ENCODE peak calls at places on chromosome X, in ten cellular contexts. N is GM23338; O is CD4-positive, CD25-positive, alpha-beta regulatory T cell; U is mesenchymal stem cell; E is left lung; L is upper lobe of right lung; D is hepatocyte; H is CD8-positive, alpha-beta memory T cell; T is mammary epithelial cell; W is uterus. K is an unnamed sample. For H3K4me1, the result is how much of the 10 kb centered on the place peaks cover.

GRCh38 chrX:96538104-96538725 is 146.4 kb upstream of the DIAPH2 start:
- DNase-seq in N (peak), O (no peak), U (no peak), E (no peak), L (no peak), D (no peak), H (no peak), T (peak), W (no peak), K (peak)

GRCh38 chrX:130032552-130032951 is 50.1 kb downstream of the BCORL1 start:
- DNase-seq in N (no peak), O (no peak), U (no peak), E (no peak), L (no peak), D (no peak), H (no peak), T (no peak), W (no peak), K (no peak)

GRCh38 chrX:39613508-39613921 is 484.2 kb downstream of the BCOR start:
- DNase-seq in N (peak), O (peak), U (no peak), E (no peak), L (no peak), D (peak), H (peak), T (peak), W (peak), K (peak)

GRCh38 chrX:11566814-11567213 is 98.9 kb downstream of the ARHGAP6 start:
- DNase-seq in N (no peak), O (no peak), U (no peak), E (no peak), L (no peak), D (no peak), H (no peak), T (no peak), W (no peak), K (no peak)

GRCh38 chrX:125709074-125709473 is 389.4 kb downstream of the TEX13C start:
- DNase-seq in N (no peak), O (no peak), U (no peak), E (no peak), L (peak), D (no peak), H (no peak), T (no peak), W (no peak), K (no peak)

GRCh38 chrX:24426921-24427746 is 38.0 kb upstream of the PDK3 start:
- DNase-seq in N (no peak), O (no peak), U (no peak), E (no peak), L (no peak), D (peak), H (no peak), T (peak), W (no peak), K (no peak)

GRCh38 chrX:49071877-49072711 is 1.7 kb downstream of the PRAF2 start:
- DNase-seq in N (peak), O (no peak), U (no peak), E (peak), L (peak), D (peak), H (no peak), T (no peak), W (peak), K (no peak)

GRCh38 chrX:124440674-124441073 is 94.3 kb downstream of the SH2D1A start:
- DNase-seq in N (no peak), O (no peak), U (no peak), E (no peak), L (no peak), D (no peak), H (no peak), T (no peak), W (no peak), K (no peak)

GRCh38 chrX:71098302-71098701 is 2.7 kb downstream of the FOXO4 start:
- DNase-seq in N (peak), O (peak), U (peak), E (peak), L (peak), D (peak), H (peak), T (no peak), W (peak), K (peak)

GRCh38 chrX:16825306-16826035 is 39.2 kb downstream of the TXLNG start:
- DNase-seq in N (no peak), O (no peak), U (peak), E (no peak), L (no peak), D (no peak), H (no peak), T (peak), W (no peak), K (no peak)

GRCh38 chrX:136656596-136656995 is 8.6 kb downstream of the CD40LG start:
- DNase-seq in N (no peak), O (no peak), U (no peak), E (no peak), L (no peak), D (no peak), H (no peak), T (no peak), W (no peak), K (no peak)

GRCh38 chrX:136652822-136653723 is 5.1 kb downstream of the CD40LG start:
- DNase-seq in N (no peak), O (no peak), U (no peak), E (no peak), L (no peak), D (no peak), H (no peak), T (peak), W (no peak), K (no peak)

GRCh38 chrX:115017455-115017854 is at the start of gene IL13RA2:
- DNase-seq in N (peak), O (no peak), U (peak), E (no peak), L (no peak), D (no peak), H (no peak), T (no peak), W (no peak), K (no peak)

GRCh38 chrX:154733072-154733425 is 17.8 kb downstream of the GAB3 start:
- DNase-seq in N (no peak), O (no peak), U (no peak), E (no peak), L (no peak), D (no peak), H (no peak), T (no peak), W (no peak), K (no peak)

GRCh38 chrX:96994088-96994487 is 110.4 kb downstream of the RPA4 start:
- DNase-seq in N (no peak), O (no peak), U (no peak), E (no peak), L (no peak), D (no peak), H (no peak), T (no peak), W (no peak), K (no peak)

GRCh38 chrX:68599256-68600152 is 48.0 kb upstream of the STARD8 start:
- DNase-seq in N (peak), O (peak), U (peak), E (no peak), L (no peak), D (no peak), H (no peak), T (no peak), W (no peak), K (no peak)

GRCh38 chrX:84187501-84188319 is at the start of gene RPS6KA6:
- DNase-seq in N (peak), O (no peak), U (peak), E (peak), L (peak), D (peak), H (peak), T (peak), W (peak), K (peak)

GRCh38 chrX:112851161-112851779 is 10.6 kb upstream of the AMOT start:
- DNase-seq in N (no peak), O (peak), U (no peak), E (no peak), L (no peak), D (no peak), H (no peak), T (peak), W (no peak), K (no peak)

GRCh38 chrX:9745417-9746115 is 20.1 kb downstream of the GPR143 start:
- DNase-seq in N (no peak), O (peak), U (peak), E (no peak), L (no peak), D (no peak), H (no peak), T (no peak), W (peak), K (no peak)

GRCh38 chrX:130174051-130174704 is 2.4 kb downstream of the RAB33A start:
- DNase-seq in N (no peak), O (no peak), U (peak), E (no peak), L (no peak), D (no peak), H (no peak), T (no peak), W (peak), K (no peak)

GRCh38 chrX:72003811-72004750 is 93.4 kb downstream of the NHSL2 start:
- DNase-seq in N (peak), O (no peak), U (peak), E (no peak), L (no peak), D (peak), H (no peak), T (peak), W (no peak), K (peak)

GRCh38 chrX:43682726-43683125 is 26.6 kb downstream of the MAOA start:
- DNase-seq in N (no peak), O (no peak), U (no peak), E (no peak), L (no peak), D (no peak), H (no peak), T (peak), W (no peak), K (no peak)

GRCh38 chrX:56969559-56969958 is 25.8 kb downstream of the SPIN3 start:
- DNase-seq in N (no peak), O (no peak), U (no peak), E (no peak), L (no peak), D (no peak), H (no peak), T (no peak), W (no peak), K (no peak)

GRCh38 chrX:97039363-97040029 is 155.8 kb downstream of the RPA4 start:
- DNase-seq in N (no peak), O (peak), U (peak), E (no peak), L (no peak), D (peak), H (no peak), T (peak), W (peak), K (peak)

GRCh38 chrX:10548681-10549080 is 71.7 kb downstream of the MID1 start:
- DNase-seq in N (no peak), O (no peak), U (no peak), E (no peak), L (no peak), D (no peak), H (no peak), T (no peak), W (no peak), K (no peak)

GRCh38 chrX:143873343-143873742 is 10.5 kb upstream of the UBE2NL start:
- DNase-seq in N (no peak), O (no peak), U (no peak), E (no peak), L (no peak), D (no peak), H (no peak), T (peak), W (no peak), K (no peak)

GRCh38 chrX:79161655-79162054 is 17.2 kb downstream of the GPR174 start:
- DNase-seq in N (no peak), O (peak), U (no peak), E (no peak), L (no peak), D (no peak), H (peak), T (no peak), W (no peak), K (no peak)

GRCh38 chrX:132758778-132759177 is 199.7 kb downstream of the HS6ST2 start:
- DNase-seq in N (peak), O (no peak), U (peak), E (no peak), L (no peak), D (no peak), H (no peak), T (no peak), W (no peak), K (no peak)

GRCh38 chrX:54419559-54420302 is 20.5 kb upstream of the TSR2 start:
- DNase-seq in N (no peak), O (no peak), U (no peak), E (no peak), L (no peak), D (no peak), H (no peak), T (no peak), W (no peak), K (no peak)

GRCh38 chrX:34275710-34276109 is 143.6 kb upstream of the FAM47A start:
- DNase-seq in N (peak), O (no peak), U (no peak), E (no peak), L (no peak), D (peak), H (no peak), T (no peak), W (no peak), K (no peak)

GRCh38 chrX:50697691-50698090 is 116.3 kb downstream of the SHROOM4 start:
- DNase-seq in N (peak), O (no peak), U (peak), E (no peak), L (no peak), D (peak), H (no peak), T (peak), W (no peak), K (no peak)

GRCh38 chrX:70424801-70425200 is 1.7 kb downstream of the GDPD2 start:
- DNase-seq in N (no peak), O (no peak), U (no peak), E (no peak), L (no peak), D (no peak), H (no peak), T (no peak), W (no peak), K (no peak)

GRCh38 chrX:54171527-54171926 is 11.5 kb downstream of the FAM120C start:
- DNase-seq in N (no peak), O (no peak), U (peak), E (no peak), L (no peak), D (no peak), H (no peak), T (no peak), W (no peak), K (no peak)

GRCh38 chrX:43481601-43482000 is 174.5 kb upstream of the MAOA start:
- DNase-seq in N (no peak), O (no peak), U (no peak), E (no peak), L (no peak), D (no peak), H (no peak), T (no peak), W (no peak), K (no peak)

GRCh38 chrX:2243913-2244460 is 256.8 kb downstream of the DHRSX start:
- DNase-seq in N (no peak), O (no peak), U (peak), E (no peak), L (no peak), D (no peak), H (no peak), T (no peak), W (no peak), K (no peak)

GRCh38 chrX:111387470-111387869 is 24.5 kb downstream of the DCX start:
- DNase-seq in N (no peak), O (no peak), U (peak), E (no peak), L (no peak), D (no peak), H (no peak), T (no peak), W (no peak), K (no peak)

GRCh38 chrX:103446665-103447302 is 70.4 kb downstream of the BEX3 start:
- DNase-seq in N (peak), O (no peak), U (no peak), E (no peak), L (no peak), D (peak), H (no peak), T (peak), W (no peak), K (no peak)

GRCh38 chrX:96761566-96761965 is 76.9 kb downstream of the DIAPH2 start:
- DNase-seq in N (no peak), O (no peak), U (no peak), E (no peak), L (no peak), D (no peak), H (no peak), T (no peak), W (no peak), K (no peak)

GRCh38 chrX:46628406-46629371 is 55.1 kb downstream of the CHST7 start:
- DNase-seq in N (no peak), O (no peak), U (peak), E (peak), L (peak), D (no peak), H (no peak), T (no peak), W (peak), K (no peak)
- H3K4me3 ChIP-seq in N (no peak), O (peak), U (peak), E (no peak), L (no peak), D (no peak), H (no peak), T (no peak), W (no peak), K (no peak)

GRCh38 chrX:42195506-42195905 is 272.2 kb upstream of the CASK start:
- DNase-seq in N (peak), O (no peak), U (no peak), E (no peak), L (no peak), D (no peak), H (no peak), T (no peak), W (no peak), K (no peak)

GRCh38 chrX:42188730-42189129 is 265.4 kb upstream of the CASK start:
- DNase-seq in N (no peak), O (no peak), U (no peak), E (no peak), L (no peak), D (no peak), H (no peak), T (no peak), W (no peak), K (no peak)

GRCh38 chrX:42189601-42190000 is 266.2 kb upstream of the CASK start:
- DNase-seq in N (no peak), O (no peak), U (no peak), E (no peak), L (no peak), D (no peak), H (no peak), T (no peak), W (no peak), K (no peak)
- H3K27ac ChIP-seq in N (no peak), O (no peak), U (no peak), E (no peak), L (no peak), D (no peak), H (no peak), T (no peak), W (no peak), K (no peak)

GRCh38 chrX:45228126-45228525 is 27.4 kb upstream of the DIPK2B start:
- DNase-seq in N (no peak), O (no peak), U (no peak), E (no peak), L (no peak), D (no peak), H (no peak), T (no peak), W (no peak), K (no peak)
- H3K4me1 ChIP-seq in N (under half), O (under half), U (under half), E (under half), L (under half), D (under half), H (under half), T (under half), W (under half), K (under half)

DNA sequence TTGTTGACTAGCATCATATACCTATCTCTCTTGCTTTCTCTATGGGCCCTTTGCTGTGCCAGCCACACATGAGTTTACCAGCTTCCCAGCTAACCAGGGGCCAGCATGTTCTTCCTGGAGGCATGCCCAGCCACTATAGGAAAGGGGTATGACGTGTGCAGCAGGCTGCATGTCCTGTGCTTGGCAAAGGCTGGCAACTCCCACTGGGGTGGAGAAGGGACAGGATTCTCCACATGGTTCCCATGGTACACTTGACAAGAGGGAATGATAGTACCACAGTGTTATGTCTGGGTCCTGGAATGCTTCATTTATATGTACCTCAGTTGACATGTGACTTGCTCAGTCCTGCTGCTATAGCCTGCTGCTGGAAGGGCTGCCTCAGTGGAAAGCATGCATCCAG is 78.8 kb downstream of the TMEM164 start:
- DNase-seq in N (no peak), O (no peak), U (peak), E (no peak), L (no peak), D (no peak), H (no peak), T (peak), W (no peak), K (no peak)
- H3K4me3 ChIP-seq in N (no peak), O (no peak), U (no peak), E (no peak), L (no peak), D (no peak), H (no peak), T (no peak), W (no peak), K (no peak)

GRCh38 chrX:30618160-30618765 is 35.0 kb upstream of the GK start:
- DNase-seq in N (peak), O (no peak), U (peak), E (no peak), L (no peak), D (no peak), H (no peak), T (no peak), W (no peak), K (no peak)

GRCh38 chrX:30615229-30615628 is 37.7 kb upstream of the TASL start:
- DNase-seq in N (no peak), O (no peak), U (no peak), E (no peak), L (no peak), D (no peak), H (no peak), T (peak), W (no peak), K (no peak)

GRCh38 chrX:30610050-30610449 is 32.5 kb upstream of the TASL start:
- DNase-seq in N (no peak), O (no peak), U (no peak), E (no peak), L (no peak), D (no peak), H (no peak), T (no peak), W (no peak), K (no peak)

GRCh38 chrX:30612250-30612655 is 34.7 kb upstream of the TASL start:
- DNase-seq in N (no peak), O (no peak), U (no peak), E (no peak), L (peak), D (no peak), H (no peak), T (peak), W (no peak), K (no peak)

DNA sequence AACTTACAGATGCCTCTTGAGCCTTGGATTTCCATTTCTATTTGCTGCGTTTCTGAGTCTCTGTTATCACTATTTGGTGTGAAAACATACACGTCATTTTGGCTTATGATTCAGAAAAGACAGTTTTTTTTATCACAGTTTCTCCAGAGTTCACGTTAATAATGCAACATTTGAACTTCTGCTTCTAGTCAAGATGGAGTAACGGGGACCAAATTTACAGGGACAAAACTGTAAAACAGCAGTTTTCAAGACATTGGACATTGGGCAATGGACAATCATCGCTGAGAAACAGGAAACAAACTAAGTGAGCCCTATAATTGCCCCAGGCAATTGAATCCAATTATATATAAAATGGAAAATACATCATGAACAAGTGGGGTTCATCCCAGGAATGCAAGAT is 36.2 kb upstream of the TASL start:
- DNase-seq in N (no peak), O (no peak), U (no peak), E (no peak), L (no peak), D (no peak), H (no peak), T (no peak), W (no peak), K (no peak)
- H3K27ac ChIP-seq in N (no peak), O (no peak), U (no peak), E (peak), L (no peak), D (no peak), H (no peak), T (no peak), W (no peak), K (no peak)

GRCh38 chrX:13658602-13659001 is 5.7 kb downstream of the TCEANC start:
- DNase-seq in N (peak), O (peak), U (peak), E (no peak), L (no peak), D (peak), H (peak), T (peak), W (no peak), K (no peak)
- H3K4me1 ChIP-seq in N (under half), O (under half), U (under half), E (under half), L (under half), D (under half), H (under half), T (under half), W (under half), K (under half)

K was measured in pancreas.